ENCODE peak calls at places on chromosomes 2 and 18, in seven cellular contexts. F is heart left ventricle, O is transverse colon, E is endothelial cell of umbilical vein, N is esophagus squamous epithelium, B is Peyer's patch, C is spleen. S is an unnamed sample.

GRCh38 chr2:115364078-115364477 is 921.6 kb downstream of the DPP10 start:
- DNase-seq in F (no peak), O (no peak), E (no peak), N (no peak), B (no peak), C (no peak), S (no peak)

GRCh38 chr18:59047992-59048363 is 91.7 kb upstream of the SEC11C start:
- DNase-seq in F (no peak), O (no peak), E (no peak), N (no peak), B (no peak), C (peak; percentile 51), S (no peak)

GRCh38 chr2:120710256-120710655 is 25.4 kb upstream of the GLI2 start:
- DNase-seq in F (no peak), O (no peak), E (no peak), N (no peak), B (no peak), C (peak; percentile 61), S (no peak)

GRCh38 chr18:61822879-61823278 is 69.9 kb downstream of the RNF152 start:
- DNase-seq in F (no peak), O (no peak), E (no peak), N (no peak), B (no peak), C (no peak), S (no peak)

GRCh38 chr2:8636691-8637636 is 44.9 kb upstream of the ID2 start:
- DNase-seq in F (no peak), O (no peak), E (no peak), N (no peak), B (no peak), C (peak; percentile 63), S (peak; percentile 60)

GRCh38 chr2:317501-318424 is 29.9 kb upstream of the ALKAL2 start:
- DNase-seq in F (no peak), O (no peak), E (no peak), N (no peak), B (no peak), C (no peak), S (no peak)

GRCh38 chr2:240482141-240482540 is 46.7 kb downstream of the GPC1 start:
- DNase-seq in F (no peak), O (no peak), E (no peak), N (no peak), B (no peak), C (peak; percentile 43), S (no peak)

GRCh38 chr2:238239872-238240760 is at the start of gene HES6:
- DNase-seq in F (peak; percentile 90), O (peak; percentile 91), E (peak; percentile 84), N (peak; percentile 27), B (peak; percentile 84), C (peak; percentile 95), S (peak; percentile 94)

GRCh38 chr2:191012845-191013616 is 940 bp downstream of the STAT1 start:
- DNase-seq in F (no peak), O (no peak), E (no peak), N (no peak), B (no peak), C (no peak), S (no peak)

GRCh38 chr2:62188416-62188815 is 7.5 kb upstream of the B3GNT2 start:
- DNase-seq in F (no peak), O (no peak), E (no peak), N (no peak), B (no peak), C (no peak), S (no peak)

GRCh38 chr2:241161646-241162281 is 11.5 kb downstream of the PPP1R7 start:
- DNase-seq in F (peak; percentile 79), O (peak; percentile 39), E (no peak), N (no peak), B (peak; percentile 17), C (peak; percentile 85), S (peak; percentile 93)

GRCh38 chr2:134736167-134736885 is 17.5 kb upstream of the TMEM163 start:
- DNase-seq in F (no peak), O (no peak), E (peak; percentile 80), N (no peak), B (no peak), C (no peak), S (no peak)

GRCh38 chr18:4444306-4444705 is 10.8 kb downstream of the DLGAP1 start:
- DNase-seq in F (no peak), O (no peak), E (no peak), N (no peak), B (no peak), C (no peak), S (no peak)
- TF ChIP-seq POLR2A in F (no peak), O (no peak), E (no peak), N (no peak), B (no peak), C (no peak), S (no peak)

DNA sequence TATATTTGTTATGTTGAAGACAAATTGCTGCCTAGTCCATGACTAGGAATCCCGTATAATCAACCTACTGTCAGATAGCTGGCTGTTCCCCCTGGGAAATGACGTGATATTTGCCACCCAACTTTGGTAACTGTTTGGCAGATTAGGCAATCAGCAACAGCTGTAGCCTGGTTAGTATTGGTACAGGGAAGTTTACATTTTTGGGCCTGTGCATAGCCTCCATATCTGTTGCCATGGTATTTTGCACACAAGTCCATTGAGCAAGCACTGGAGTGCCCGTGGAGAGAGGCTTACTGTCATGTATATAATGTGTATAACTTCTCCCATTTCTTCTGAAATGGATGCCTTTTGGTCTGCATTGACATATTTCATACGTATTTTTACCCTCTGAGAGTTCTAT is 27.7 kb downstream of the BIRC6 start:
- DNase-seq in F (no peak), O (no peak), E (no peak), N (no peak), B (no peak), C (no peak), S (no peak)
- H3K36me3 ChIP-seq in F (peaks cover 88% of the 10 kb centered on the region), O (no peaks in the 10 kb centered on the region), E (peaks cover 9% of the 10 kb centered on the region), N (no peaks in the 10 kb centered on the region), B (peaks cover 69% of the 10 kb centered on the region), C (peaks cover 41% of the 10 kb centered on the region), S (no peaks in the 10 kb centered on the region)

GRCh38 chr2:26710174-26710573 is 17.7 kb downstream of the KCNK3 start:
- DNase-seq in F (no peak), O (no peak), E (no peak), N (no peak), B (no peak), C (no peak), S (no peak)

GRCh38 chr2:26709323-26710110 is 17.0 kb downstream of the KCNK3 start:
- DNase-seq in F (no peak), O (no peak), E (no peak), N (no peak), B (no peak), C (no peak), S (no peak)

GRCh38 chr2:26706616-26707473 is 14.3 kb downstream of the KCNK3 start:
- DNase-seq in F (peak; percentile 35), O (no peak), E (no peak), N (no peak), B (no peak), C (no peak), S (no peak)

GRCh38 chr2:26707747-26708146 is 15.2 kb downstream of the KCNK3 start:
- DNase-seq in F (no peak), O (no peak), E (no peak), N (no peak), B (no peak), C (no peak), S (no peak)

GRCh38 chr2:26708457-26708856 is 15.9 kb downstream of the KCNK3 start:
- DNase-seq in F (no peak), O (no peak), E (no peak), N (no peak), B (no peak), C (no peak), S (no peak)
- TF ChIP-seq POLR2A in F (no peak), O (no peak), E (no peak), N (no peak), B (no peak), C (no peak), S (no peak)

GRCh38 chr2:171834286-171834685 is 59.8 kb downstream of the SLC25A12 start:
- DNase-seq in F (no peak), O (no peak), E (no peak), N (no peak), B (no peak), C (no peak), S (no peak)

GRCh38 chr2:171837736-171838135 is 56.3 kb downstream of the SLC25A12 start:
- DNase-seq in F (no peak), O (no peak), E (no peak), N (no peak), B (no peak), C (no peak), S (no peak)

GRCh38 chr2:171841996-171842395 is 52.0 kb downstream of the SLC25A12 start:
- DNase-seq in F (no peak), O (no peak), E (no peak), N (no peak), B (no peak), C (no peak), S (no peak)

GRCh38 chr2:171832489-171832888 is 61.6 kb downstream of the SLC25A12 start:
- DNase-seq in F (no peak), O (no peak), E (no peak), N (no peak), B (no peak), C (no peak), S (no peak)

DNA sequence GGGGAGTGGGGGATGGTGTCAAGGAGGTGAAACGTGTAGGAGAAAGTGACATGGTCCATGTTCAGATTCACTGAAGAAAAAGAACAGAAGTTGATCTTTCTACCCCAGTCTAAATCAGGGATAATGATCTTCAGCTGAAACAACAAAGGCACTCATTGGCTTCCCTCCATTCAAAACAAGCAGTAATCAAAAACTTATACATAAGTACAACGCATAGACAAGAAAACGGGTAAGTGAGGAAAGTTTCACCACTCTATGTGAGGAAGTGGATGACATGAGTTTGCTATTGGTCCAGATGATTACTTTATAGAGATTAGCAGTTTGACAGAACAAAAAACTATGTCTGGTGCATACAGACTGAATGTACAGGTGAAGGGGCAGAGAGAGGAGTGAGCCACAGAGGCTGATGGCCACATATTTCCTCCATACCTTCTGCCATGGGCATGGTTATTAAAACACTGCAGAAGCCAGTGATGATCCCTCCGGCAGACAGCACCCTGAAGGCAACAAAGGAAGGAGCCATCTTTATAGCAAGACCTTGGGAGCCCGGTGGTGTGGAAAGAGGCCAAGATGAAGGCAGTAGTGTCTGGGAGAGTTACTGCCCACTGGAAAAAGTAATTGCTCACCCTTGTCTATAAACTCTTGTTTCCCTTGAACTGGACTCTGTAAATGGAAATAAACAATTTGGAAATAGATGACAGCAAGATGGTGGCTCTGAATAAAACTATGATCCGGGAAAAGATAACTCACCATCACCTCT is 57.7 kb downstream of the SLC25A12 start:
- DNase-seq in F (no peak), O (no peak), E (peak; percentile 81), N (no peak), B (no peak), C (no peak), S (no peak)
- H3K36me3 ChIP-seq in F (peaks cover 76% of the 10 kb centered on the region), O (no peaks in the 10 kb centered on the region), E (peaks cover 12% of the 10 kb centered on the region), N (peaks cover 13% of the 10 kb centered on the region), B (peaks cover 55% of the 10 kb centered on the region), C (peaks cover 56% of the 10 kb centered on the region), S (peaks cover 38% of the 10 kb centered on the region)

GRCh38 chr2:185967335-185967734 is 228.7 kb downstream of the FSIP2 start:
- DNase-seq in F (no peak), O (no peak), E (no peak), N (no peak), B (no peak), C (no peak), S (no peak)
- TF ChIP-seq POLR2A in F (no peak), O (no peak), E (no peak), N (no peak), B (no peak), C (no peak), S (no peak)